ENCODE peak calls at places on chromosomes 7 and 10, in nine cellular contexts. P, H, W, A, O, S, R, M and U are unnamed samples.

GRCh38 chr10:52927678-52928077 is 155.1 kb upstream of the MBL2 start:
- DNase-seq in P (no peak), H (no peak), W (no peak), A (no peak), O (no peak), S (no peak), R (no peak), M (no peak), U (no peak)

GRCh38 chr10:93006435-93007039 is 54.1 kb upstream of the CYP26C1 start:
- DNase-seq in P (no peak), H (no peak), W (no peak), A (no peak), O (peak), S (no peak), R (peak), M (peak), U (peak)

GRCh38 chr10:73819513-73820093 is 8.2 kb upstream of the NDST2 start:
- DNase-seq in P (no peak), H (peak), W (peak), A (no peak), O (no peak), S (no peak), R (no peak), M (peak), U (peak)

GRCh38 chr7:102236592-102237287 is 49.9 kb upstream of the SH2B2 start:
- DNase-seq in P (no peak), H (peak), W (no peak), A (peak), O (peak), S (no peak), R (peak), M (peak), U (peak)

GRCh38 chr10:60731134-60731883 is 47.0 kb upstream of the CDK1 start:
- DNase-seq in P (no peak), H (peak), W (no peak), A (no peak), O (no peak), S (no peak), R (no peak), M (no peak), U (no peak)

GRCh38 chr10:98172495-98172894 is 38.0 kb downstream of the R3HCC1L start:
- DNase-seq in P (no peak), H (no peak), W (no peak), A (no peak), O (no peak), S (no peak), R (peak), M (peak), U (no peak)

GRCh38 chr7:83957333-83957732 is 237.3 kb downstream of the SEMA3A start:
- DNase-seq in P (no peak), H (no peak), W (no peak), A (no peak), O (no peak), S (no peak), R (peak), M (no peak), U (peak)

GRCh38 chr10:25328361-25328760 is 153.6 kb downstream of the GPR158 start:
- DNase-seq in P (no peak), H (no peak), W (no peak), A (no peak), O (no peak), S (no peak), R (no peak), M (no peak), U (no peak)

GRCh38 chr10:62669351-62669750 is 135.2 kb upstream of the ADO start:
- DNase-seq in P (no peak), H (no peak), W (no peak), A (no peak), O (no peak), S (no peak), R (no peak), M (no peak), U (no peak)

GRCh38 chr7:56074371-56074791 is 10.3 kb downstream of the SUMF2 start:
- DNase-seq in P (no peak), H (peak), W (peak), A (peak), O (peak), S (peak), R (peak), M (peak), U (peak)

GRCh38 chr7:92826258-92827004 is 9.9 kb downstream of the CDK6 start:
- DNase-seq in P (no peak), H (no peak), W (no peak), A (no peak), O (no peak), S (no peak), R (no peak), M (no peak), U (no peak)

GRCh38 chr7:45021604-45022296 is 21.7 kb downstream of the CCM2 start:
- DNase-seq in P (no peak), H (no peak), W (no peak), A (no peak), O (no peak), S (no peak), R (peak), M (no peak), U (peak)

GRCh38 chr10:101888251-101888949 is 44.8 kb upstream of the KCNIP2 start:
- DNase-seq in P (no peak), H (no peak), W (no peak), A (no peak), O (no peak), S (no peak), R (no peak), M (no peak), U (no peak)

GRCh38 chr10:101889256-101890210 is 45.9 kb upstream of the KCNIP2 start:
- DNase-seq in P (peak), H (peak), W (peak), A (peak), O (peak), S (peak), R (peak), M (peak), U (peak)

GRCh38 chr10:101886521-101887312 is 43.1 kb upstream of the KCNIP2 start:
- DNase-seq in P (no peak), H (no peak), W (no peak), A (no peak), O (no peak), S (no peak), R (no peak), M (no peak), U (no peak)

GRCh38 chr10:101892782-101893391 is 49.3 kb upstream of the KCNIP2 start:
- DNase-seq in P (no peak), H (no peak), W (no peak), A (no peak), O (no peak), S (no peak), R (no peak), M (no peak), U (no peak)

GRCh38 chr10:101887762-101888161 is 44.2 kb upstream of the KCNIP2 start:
- DNase-seq in P (no peak), H (no peak), W (no peak), A (no peak), O (no peak), S (no peak), R (no peak), M (no peak), U (no peak)
- H3K4me3 ChIP-seq in P (no peak), H (no peak), W (no peak), A (no peak), O (no peak), S (no peak), R (no peak), M (no peak), U (no peak)

GRCh38 chr10:1712944-1713671 is 24.2 kb downstream of the ADARB2 start:
- DNase-seq in P (no peak), H (no peak), W (no peak), A (no peak), O (no peak), S (no peak), R (no peak), M (no peak), U (no peak)
- TF ChIP-seq CTCF in P (no peak), H (no peak), W (no peak), A (no peak), O (no peak), S (no peak), R (no peak), M (no peak), U (no peak)

GRCh38 chr7:94089806-94090205 is 85.7 kb upstream of the BET1 start:
- DNase-seq in P (no peak), H (no peak), W (no peak), A (no peak), O (no peak), S (no peak), R (no peak), M (no peak), U (no peak)

GRCh38 chr7:94088560-94088959 is 84.4 kb upstream of the BET1 start:
- DNase-seq in P (no peak), H (no peak), W (no peak), A (no peak), O (no peak), S (no peak), R (peak), M (no peak), U (peak)

GRCh38 chr7:94092980-94093379 is 88.8 kb upstream of the BET1 start:
- DNase-seq in P (no peak), H (no peak), W (no peak), A (no peak), O (no peak), S (no peak), R (no peak), M (peak), U (no peak)

GRCh38 chr7:94087664-94088352 is 83.7 kb upstream of the BET1 start:
- DNase-seq in P (peak), H (peak), W (no peak), A (no peak), O (peak), S (peak), R (peak), M (peak), U (peak)
- H3K4me3 ChIP-seq in P (no peak), H (peak), W (peak), A (peak), O (no peak), S (no peak), R (no peak), M (no peak), U (peak)

GRCh38 chr10:118545381-118545780 is 50.1 kb downstream of the PRLHR start:
- DNase-seq in P (no peak), H (no peak), W (no peak), A (no peak), O (no peak), S (no peak), R (no peak), M (no peak), U (no peak)

GRCh38 chr10:118542789-118543188 is 52.7 kb downstream of the PRLHR start:
- DNase-seq in P (no peak), H (no peak), W (no peak), A (no peak), O (no peak), S (no peak), R (no peak), M (no peak), U (no peak)

GRCh38 chr10:118546479-118546878 is 49.0 kb downstream of the PRLHR start:
- DNase-seq in P (no peak), H (no peak), W (no peak), A (no peak), O (no peak), S (no peak), R (no peak), M (no peak), U (no peak)

GRCh38 chr10:118543714-118544400 is 51.6 kb downstream of the PRLHR start:
- DNase-seq in P (no peak), H (peak), W (peak), A (no peak), O (no peak), S (no peak), R (peak), M (peak), U (peak)

GRCh38 chr10:118544401-118544948 is 51.0 kb downstream of the PRLHR start:
- DNase-seq in P (no peak), H (no peak), W (no peak), A (no peak), O (no peak), S (no peak), R (no peak), M (no peak), U (no peak)
- TF ChIP-seq CTCF in P (no peak), H (no peak), W (no peak), A (no peak), O (no peak), S (no peak), R (no peak), M (no peak), U (no peak)